ENCODE peak calls at places on chromosomes 4 and X, in four cellular contexts. X, S, G and O are unnamed samples.

GRCh38 chr4:94634266-94634665 is 123.5 kb upstream of the BMPR1B start:
- DNase-seq in G (no peak), S (peak; percentile 35), X (no peak), O (no peak)

GRCh38 chrX:65203545-65203944 is 227.3 kb upstream of the ZC4H2 start:
- DNase-seq in S (no peak), G (peak; percentile 28), X (no peak), O (no peak)

GRCh38 chrX:84729809-84730208 is 227.6 kb upstream of the HDX start:
- DNase-seq in G (peak; percentile 82), X (peak; percentile 8), S (peak; percentile 52), O (peak; percentile 19)

GRCh38 chrX:46838482-46838857 is 1.6 kb downstream of the RP2 start:
- DNase-seq in G (no peak), X (no peak), S (no peak), O (no peak)

GRCh38 chr4:94304365-94304971 is 38.2 kb downstream of the HPGDS start:
- DNase-seq in G (no peak), S (peak; percentile 71), X (peak; percentile 5), O (peak; percentile 53)

GRCh38 chr4:71860643-71861042 is 76.8 kb upstream of the GC start:
- DNase-seq in S (peak; percentile 5), G (peak; percentile 49), X (no peak), O (no peak)

GRCh38 chrX:82677281-82677680 is 830.8 kb upstream of the POU3F4 start:
- DNase-seq in X (no peak), S (peak; percentile 2), G (no peak), O (no peak)

GRCh38 chr4:176186721-176187395 is 8.5 kb downstream of the SPATA4 start:
- DNase-seq in X (no peak), G (no peak), S (peak; percentile 23), O (no peak)

GRCh38 chr4:147360301-147360700 is 120.6 kb upstream of the EDNRA start:
- DNase-seq in G (no peak), S (peak; percentile 88), X (no peak), O (no peak)

GRCh38 chr4:74549936-74550335 is 105.0 kb downstream of the AREG start:
- DNase-seq in X (no peak), G (no peak), S (peak; percentile 74), O (no peak)

GRCh38 chr4:66991521-66991920 is 553.8 kb downstream of the CENPC start:
- DNase-seq in S (no peak), G (no peak), X (no peak), O (no peak)

GRCh38 chrX:57528670-57529255 is 63.0 kb upstream of the ZXDB start:
- DNase-seq in G (peak; percentile 76), S (peak; percentile 19), X (no peak), O (peak; percentile 17)

GRCh38 chr4:158859661-158860060 is 90.8 kb downstream of the FNIP2 start:
- DNase-seq in S (no peak), G (no peak), X (no peak), O (no peak)

GRCh38 chr4:5588046-5588445 is 120.3 kb downstream of the EVC2 start:
- DNase-seq in G (no peak), S (no peak), X (no peak), O (no peak)

GRCh38 chrX:42020225-42020624 is 96.9 kb upstream of the CASK start:
- DNase-seq in S (no peak), X (no peak), G (no peak), O (no peak)

GRCh38 chr4:154471924-154472323 is 19.7 kb downstream of the DCHS2 start:
- DNase-seq in S (no peak), X (no peak), G (no peak), O (no peak)

GRCh38 chrX:11944486-11944885 is 186.4 kb downstream of the MSL3 start:
- DNase-seq in G (peak; percentile 85), X (peak; percentile 36), S (peak; percentile 82), O (peak; percentile 28)

GRCh38 chr4:76600447-76600846 is 165.4 kb downstream of the SHROOM3 start:
- DNase-seq in X (no peak), G (no peak), S (no peak), O (no peak)

GRCh38 chr4:158327525-158327924 is 117.2 kb downstream of the TMEM144 start:
- DNase-seq in G (peak; percentile 71), X (peak; percentile 6), S (no peak), O (no peak)

GRCh38 chrX:71533850-71534515 is 1.1 kb downstream of the OGT start:
- DNase-seq in G (peak; percentile 71), X (peak; percentile 47), S (peak; percentile 53), O (peak; percentile 67)

GRCh38 chr4:121827851-121828250 is 4.2 kb upstream of the CCNA2 start:
- DNase-seq in G (no peak), X (no peak), S (peak; percentile 58), O (no peak)

GRCh38 chr4:106594291-106594952 is 225.8 kb upstream of the GIMD1 start:
- DNase-seq in G (no peak), S (peak; percentile 41), X (no peak), O (no peak)

GRCh38 chr4:40601641-40602040 is 28.0 kb downstream of the RBM47 start:
- DNase-seq in G (no peak), X (no peak), S (no peak), O (no peak)

GRCh38 chr4:147334478-147334877 is 146.4 kb upstream of the EDNRA start:
- DNase-seq in G (no peak), X (no peak), S (peak; percentile 75), O (no peak)

GRCh38 chr4:6095023-6095817 is 77.0 kb upstream of the C4orf50 start:
- DNase-seq in G (peak; percentile 34), X (no peak), S (no peak), O (no peak)

GRCh38 chr4:46909078-46909477 is at the start of gene COX7B2:
- DNase-seq in X (no peak), G (no peak), S (no peak), O (no peak)

GRCh38 chr4:36249605-36250004 is 5.3 kb upstream of the ARAP2 start:
- DNase-seq in G (no peak), X (no peak), S (no peak), O (no peak)

GRCh38 chr4:85717366-85717765 is 242.4 kb downstream of the ARHGAP24 start:
- DNase-seq in S (no peak), X (no peak), G (no peak), O (no peak)

GRCh38 chr4:168648929-168649328 is 152.1 kb downstream of the PALLD start:
- DNase-seq in G (no peak), X (no peak), S (peak; percentile 83), O (no peak)

GRCh38 chrX:95721011-95721410 is 963.6 kb upstream of the DIAPH2 start:
- DNase-seq in X (no peak), S (no peak), G (no peak), O (no peak)

GRCh38 chr4:118927976-118928375 is 39.3 kb downstream of the SYNPO2 start:
- DNase-seq in X (no peak), S (no peak), G (no peak), O (no peak)

GRCh38 chrX:110568396-110568795 is 209.7 kb downstream of the RTL9 start:
- DNase-seq in S (no peak), G (no peak), X (no peak), O (no peak)

GRCh38 chrX:13223868-13224555 is 95.8 kb downstream of the ATXN3L start:
- DNase-seq in S (peak; percentile 96), G (no peak), X (no peak), O (no peak)
- TF ChIP-seq CTCF in S (peak; percentile 19), G (no peak), X (no peak), O (no peak)

GRCh38 chrX:13750204-13750603 is 15.7 kb downstream of the OFD1 start:
- DNase-seq in S (peak; percentile 67), X (no peak), G (no peak), O (peak; percentile 59)
- TF ChIP-seq CTCF in S (peak; percentile 43), X (peak; percentile 41), G (peak; percentile 77), O (peak; percentile 46)

GRCh38 chrX:120365320-120365719 is 3.4 kb downstream of the ATP1B4 start:
- DNase-seq in X (peak; percentile 33), S (peak; percentile 21), G (peak; percentile 85), O (peak; percentile 53)
- TF ChIP-seq CTCF in X (peak; percentile 17), S (peak; percentile 47), G (peak; percentile 73), O (peak; percentile 57)

GRCh38 chr4:162499478-162499877 is 335.7 kb upstream of the FSTL5 start:
- DNase-seq in S (peak; percentile 13), G (no peak), X (no peak), O (no peak)
- TF ChIP-seq CTCF in S (peak; percentile 16), G (peak; percentile 65), X (no peak), O (peak; percentile 7)

GRCh38 chr4:8586671-8587468 is 5.7 kb upstream of the CPZ start:
- DNase-seq in X (no peak), S (no peak), G (no peak), O (peak; percentile 19)
- TF ChIP-seq CTCF in X (no peak), S (no peak), G (peak; percentile 50), O (peak; percentile 21)

DNA sequence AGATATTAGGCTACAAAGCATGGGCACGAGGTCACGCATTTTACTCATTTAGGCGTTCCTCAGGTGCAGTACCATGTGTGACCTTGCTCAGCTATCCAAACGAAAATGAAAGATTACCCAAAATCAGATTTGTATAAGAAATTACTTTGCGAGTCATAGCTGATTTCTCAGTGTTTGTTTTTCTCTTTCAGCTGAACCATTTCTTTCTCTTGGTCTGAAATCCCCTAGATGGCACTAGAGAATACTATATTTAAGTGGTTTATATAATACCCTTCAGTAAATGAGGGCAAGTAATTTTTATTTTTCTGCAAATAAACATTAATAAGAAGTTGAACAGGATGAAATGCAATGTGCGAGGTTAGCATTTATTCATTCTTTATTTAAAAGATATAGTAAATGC is 496.6 kb downstream of the STIM2 start:
- DNase-seq in X (no peak), G (no peak), S (peak; percentile 13), O (no peak)
- TF ChIP-seq CTCF in X (no peak), G (peak; percentile 64), S (peak; percentile 7), O (no peak)